ENCODE peak calls at places on chromosomes 6 and 20, in five cellular contexts. H is CD4-positive, alpha-beta memory T cell; I is colonic mucosa; B is ascending aorta; O is CD8-positive, alpha-beta memory T cell. Y is an unnamed sample. For H3K27me3 and H3K9me3, the result is how much of the 10 kb centered on the place peaks cover.

GRCh38 chr6:9606435-9607134 is 808.3 kb downstream of the TFAP2A start:
- DNase-seq in B (no peak), I (no peak), H (no peak), O (no peak), Y (no peak)

GRCh38 chr20:57907131-57908083 is 197.6 kb upstream of the PMEPA1 start:
- DNase-seq in H (no peak), I (no peak), B (no peak), O (no peak), Y (no peak)

GRCh38 chr6:135540207-135540877 is 42.8 kb upstream of the AHI1 start:
- DNase-seq in O (no peak), H (no peak), I (no peak), B (no peak), Y (no peak)

GRCh38 chr6:21033575-21034026 is 499.3 kb downstream of the CDKAL1 start:
- DNase-seq in B (peak), H (peak), I (no peak), O (no peak), Y (no peak)

GRCh38 chr20:40805592-40805991 is 116.6 kb upstream of the MAFB start:
- DNase-seq in O (no peak), B (no peak), I (no peak), H (no peak), Y (no peak)

GRCh38 chr6:151181701-151182367 is 57.9 kb upstream of the AKAP12 start:
- DNase-seq in I (no peak), H (no peak), O (no peak), B (no peak), Y (no peak)

GRCh38 chr6:38058022-38058421 is 238.5 kb downstream of the ZFAND3 start:
- DNase-seq in B (no peak), O (no peak), H (no peak), I (no peak), Y (no peak)

GRCh38 chr20:44979090-44979621 is 12.8 kb downstream of the STK4 start:
- DNase-seq in B (peak), H (peak), I (peak), O (peak), Y (no peak)

GRCh38 chr6:148336901-148337300 is 5.7 kb upstream of the SASH1 start:
- DNase-seq in H (no peak), B (no peak), O (no peak), I (no peak), Y (no peak)

GRCh38 chr6:31734703-31735500 is 1.4 kb downstream of the CLIC1 start:
- DNase-seq in H (peak), O (peak), B (peak), I (peak), Y (no peak)

GRCh38 chr6:166301611-166302529 is 6.3 kb downstream of the PRR18 start:
- DNase-seq in B (no peak), I (no peak), H (no peak), O (no peak), Y (no peak)

GRCh38 chr6:87346700-87347099 is 2.1 kb downstream of the C6orf163 start:
- DNase-seq in B (no peak), O (no peak), I (no peak), H (no peak), Y (no peak)

GRCh38 chr6:107491059-107491609 is 1.2 kb downstream of the SOBP start:
- DNase-seq in O (no peak), I (peak), H (no peak), B (peak), Y (peak)

GRCh38 chr6:36793296-36793912 is 45.8 kb downstream of the CPNE5 start:
- DNase-seq in I (no peak), B (no peak), O (no peak), H (no peak), Y (no peak)

DNA sequence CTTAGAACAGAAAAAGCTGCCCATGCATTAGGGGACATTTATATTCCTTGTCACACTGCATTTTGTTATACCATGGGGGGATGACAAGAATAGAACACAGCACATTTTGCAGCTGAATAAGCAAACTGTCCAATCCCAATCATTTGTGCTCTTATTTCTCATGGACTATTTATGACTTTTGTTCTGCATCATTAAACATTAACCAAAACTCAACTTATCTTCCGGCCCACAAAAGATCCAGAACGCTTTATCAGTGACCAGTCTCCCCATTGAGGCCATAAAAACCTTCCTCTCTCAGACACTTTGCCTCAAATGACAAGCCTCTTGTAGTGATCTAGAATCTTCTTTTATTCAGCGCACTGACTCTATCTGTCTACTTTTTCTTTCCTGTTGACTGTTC is 28.4 kb upstream of the FOXQ1 start:
- DNase-seq in I (no peak), H (no peak), B (no peak), O (no peak), Y (no peak)
- H3K27ac ChIP-seq in I (no peak), H (no peak), B (no peak), O (no peak), Y (no peak)

GRCh38 chr6:28215425-28215824 is 9.7 kb upstream of the ZSCAN9 start:
- DNase-seq in I (peak), B (no peak), H (no peak), O (no peak), Y (no peak)

GRCh38 chr6:28213213-28213523 is 11.9 kb upstream of the ZSCAN9 start:
- DNase-seq in B (no peak), I (no peak), H (no peak), O (no peak), Y (no peak)

GRCh38 chr6:28209753-28210535 is 15.1 kb upstream of the ZSCAN9 start:
- DNase-seq in O (no peak), B (no peak), I (no peak), H (no peak), Y (no peak)

GRCh38 chr6:28211840-28212509 is 13.1 kb upstream of the ZSCAN9 start:
- DNase-seq in I (no peak), B (no peak), O (no peak), H (no peak), Y (no peak)

GRCh38 chr6:28212510-28213212 is 12.4 kb upstream of the ZSCAN9 start:
- DNase-seq in O (no peak), H (no peak), I (peak), B (no peak), Y (peak)
- H3K27me3 ChIP-seq in O (half or more), H (half or more), I (under half), B (under half), Y (half or more)

DNA sequence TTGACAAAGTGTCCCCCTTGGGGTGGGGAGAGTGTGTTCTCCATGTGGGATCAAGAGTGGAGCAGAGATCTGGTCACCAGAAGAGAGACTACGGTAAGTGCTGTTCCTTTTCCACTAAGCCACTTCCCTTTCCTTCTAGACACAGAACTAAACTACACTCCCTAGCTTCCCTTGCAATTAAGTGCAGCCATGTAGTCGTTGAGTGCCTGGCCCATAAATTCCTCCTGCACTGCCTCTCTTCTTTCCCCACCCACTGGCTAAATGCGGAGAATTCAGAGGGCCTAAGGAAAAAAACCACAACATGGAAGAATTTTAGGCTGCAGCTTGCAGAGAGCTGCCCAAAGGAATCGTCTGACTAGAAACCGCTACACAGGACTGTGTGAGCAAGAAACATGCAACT is 1.5 kb downstream of the WDR27 start:
- DNase-seq in B (no peak), O (no peak), H (no peak), I (peak), Y (no peak)
- H3K9me3 ChIP-seq in B (under half), O (under half), H (under half), I (under half), Y (under half)

DNA sequence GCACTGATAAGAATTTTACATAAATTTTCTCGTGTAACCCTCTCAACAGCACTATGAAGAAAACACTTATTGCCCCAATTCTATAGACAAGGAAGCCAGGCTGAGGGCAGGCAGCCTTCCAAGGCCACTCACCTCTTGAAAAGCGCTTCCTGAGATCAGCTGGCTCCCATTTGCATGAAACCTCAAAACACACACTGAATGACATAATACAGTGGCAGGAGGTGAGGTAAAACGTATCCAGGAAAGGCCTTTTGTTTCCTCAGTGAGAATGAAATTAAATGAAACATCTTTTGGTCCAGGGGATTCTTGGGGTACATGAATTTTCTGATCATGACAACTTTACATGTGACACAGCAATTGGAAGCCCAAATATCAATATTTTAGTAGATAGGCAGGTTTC is 112.5 kb downstream of the WDR27 start:
- DNase-seq in B (no peak), H (peak), I (peak), O (peak), Y (no peak)
- H3K27ac ChIP-seq in B (no peak), H (no peak), I (no peak), O (peak), Y (peak)

DNA sequence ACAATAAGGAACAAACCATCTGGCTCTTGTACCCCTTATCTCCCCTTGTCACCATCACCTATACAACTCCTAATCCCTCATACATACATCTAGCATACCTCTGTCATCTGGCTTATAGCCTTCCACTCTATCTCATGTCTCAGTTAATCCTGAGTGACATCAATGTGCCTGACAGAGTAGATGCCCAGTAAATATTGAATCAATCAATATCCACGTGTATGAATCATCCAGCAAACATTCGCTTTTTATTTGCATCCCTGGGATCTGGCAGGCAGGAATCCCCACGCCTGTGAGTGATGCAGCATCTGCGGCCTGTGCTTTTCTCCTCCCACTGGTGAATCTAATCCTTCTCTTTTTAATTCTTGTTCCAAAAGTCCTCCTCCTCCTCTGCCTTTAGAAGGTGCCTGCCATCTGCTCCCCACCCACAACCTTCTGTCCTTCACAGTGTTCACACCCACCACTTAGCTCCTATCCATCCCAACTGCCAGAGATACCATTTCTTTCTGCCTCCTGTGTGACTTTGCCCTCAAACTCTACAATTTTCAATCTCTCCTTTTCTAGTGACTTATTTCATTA is 37.6 kb downstream of the ZNF391 start:
- DNase-seq in O (no peak), H (no peak), B (no peak), I (no peak), Y (no peak)
- H3K27me3 ChIP-seq in O (under half), H (under half), B (under half), I (under half), Y (under half)